ENCODE peak calls at places on chromosomes 13 and 19, in seven cellular contexts. W, I, N, C, F, D and M are unnamed samples.

GRCh38 chr19:19552811-19553210 is 14.7 kb downstream of the CILP2 start:
- DNase-seq in C (no peak), W (peak), F (no peak), I (peak), N (no peak), D (peak), M (no peak)

GRCh38 chr19:48717059-48717395 is 2.5 kb downstream of the MAMSTR start:
- DNase-seq in C (no peak), W (no peak), N (no peak), D (no peak), F (no peak), I (no peak), M (no peak)

GRCh38 chr13:71799320-71799719 is 67.7 kb downstream of the DACH1 start:
- DNase-seq in I (no peak), C (no peak), D (no peak), N (no peak), F (no peak), W (no peak), M (no peak)

GRCh38 chr19:1213391-1214286 is 8.1 kb downstream of the STK11 start:
- DNase-seq in F (peak), W (no peak), C (no peak), D (no peak), N (peak), I (no peak), M (peak)

GRCh38 chr19:33671211-33671610 is 49.5 kb downstream of the CHST8 start:
- DNase-seq in N (no peak), W (no peak), C (no peak), F (no peak), D (no peak), I (no peak), M (no peak)

GRCh38 chr19:2770055-2771013 is 12.7 kb downstream of the SGTA start:
- DNase-seq in W (no peak), I (no peak), D (peak), N (peak), F (peak), C (no peak), M (no peak)

GRCh38 chr19:4760285-4760650 is 31.3 kb upstream of the FEM1A start:
- DNase-seq in N (no peak), F (no peak), C (no peak), W (no peak), D (no peak), I (no peak), M (no peak)

GRCh38 chr19:13888281-13888680 is 11.3 kb downstream of the NANOS3 start:
- DNase-seq in W (no peak), I (no peak), N (no peak), D (no peak), C (no peak), F (no peak), M (no peak)

GRCh38 chr13:92175330-92175729 is 776.9 kb downstream of the GPC5 start:
- DNase-seq in C (no peak), I (peak), F (no peak), W (peak), D (peak), N (peak), M (no peak)

GRCh38 chr13:94169783-94170513 is 309.5 kb downstream of the DCT start:
- DNase-seq in D (no peak), N (no peak), C (peak), W (peak), F (peak), I (no peak), M (no peak)

GRCh38 chr19:21482863-21483276 is 22.5 kb upstream of the ZNF429 start:
- DNase-seq in N (peak), C (no peak), W (peak), F (peak), D (peak), I (peak), M (peak)

GRCh38 chr13:113860579-113861432 is 3.1 kb downstream of the GAS6 start:
- DNase-seq in F (no peak), W (peak), C (no peak), N (peak), D (peak), I (peak), M (peak)

GRCh38 chr13:75566658-75567057 is 17.1 kb downstream of the UCHL3 start:
- DNase-seq in N (no peak), F (no peak), D (no peak), C (no peak), W (no peak), I (peak), M (no peak)

GRCh38 chr13:44715287-44716224 is 139.4 kb upstream of the TSC22D1 start:
- DNase-seq in C (no peak), W (no peak), N (no peak), F (no peak), D (no peak), I (peak), M (no peak)

GRCh38 chr13:23081246-23081645 is 99.5 kb upstream of the SGCG start:
- DNase-seq in N (no peak), I (no peak), W (no peak), D (no peak), F (no peak), C (no peak), M (no peak)

GRCh38 chr19:49217382-49217781 is 59.8 kb downstream of the TRPM4 start:
- DNase-seq in W (no peak), D (peak), N (no peak), I (no peak), C (no peak), F (peak), M (no peak)

GRCh38 chr19:31128291-31128690 is 220.9 kb downstream of the TSHZ3 start:
- DNase-seq in W (no peak), D (no peak), N (no peak), I (no peak), F (no peak), C (no peak), M (no peak)

GRCh38 chr19:33279430-33280350 is 22.6 kb downstream of the CEBPA start:
- DNase-seq in C (no peak), W (no peak), N (no peak), D (no peak), I (no peak), F (no peak), M (no peak)

GRCh38 chr13:74825949-74826246 is 656.1 kb downstream of the TBC1D4 start:
- DNase-seq in C (no peak), I (no peak), D (no peak), W (no peak), N (no peak), F (no peak), M (no peak)

DNA sequence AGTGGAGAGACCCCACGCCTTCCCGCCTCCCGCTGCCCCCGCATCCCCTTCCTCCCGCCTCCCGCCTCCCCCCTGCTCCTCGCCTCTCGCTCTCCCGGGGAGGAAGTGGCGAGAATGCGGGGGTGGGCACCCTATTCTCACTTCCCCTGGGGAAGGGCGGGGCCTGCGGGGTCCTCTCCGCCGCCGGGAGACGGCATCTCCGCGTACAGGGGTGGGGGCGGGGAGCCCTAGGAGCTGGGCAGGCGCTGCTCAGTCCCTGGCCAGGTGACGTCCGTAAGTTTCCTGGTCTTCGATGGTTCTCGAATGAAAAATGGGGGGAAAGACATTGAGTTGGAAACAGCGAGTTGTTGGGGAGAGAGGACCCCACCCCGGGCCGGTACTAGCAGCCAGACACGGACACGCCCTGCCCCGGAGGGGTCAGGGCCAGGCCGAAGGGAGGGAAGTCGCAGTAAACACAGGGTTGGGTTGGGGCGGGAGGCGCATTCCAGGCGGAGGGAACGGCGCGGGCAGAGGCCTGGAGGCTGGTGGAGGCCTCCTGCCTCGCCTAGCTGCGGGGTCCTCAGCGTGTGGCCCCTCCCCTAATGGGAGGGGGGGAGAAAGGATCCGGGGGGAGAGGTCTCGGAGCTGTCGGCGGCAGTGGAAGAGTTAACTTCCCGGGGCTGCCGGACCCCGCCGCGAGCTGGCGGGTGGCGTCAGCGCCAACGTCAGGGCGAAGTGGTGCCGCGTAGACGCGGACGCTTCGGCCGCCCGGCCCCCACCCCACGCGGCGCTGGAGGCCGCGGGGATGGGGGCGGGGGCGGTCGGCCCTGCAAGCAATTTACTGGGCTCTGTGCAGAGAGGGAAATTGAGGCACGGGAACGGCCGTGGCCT is 10.4 kb upstream of the JUND start:
- DNase-seq in F (peak), W (peak), C (peak), N (peak), D (peak), I (peak), M (peak)
- TF ChIP-seq CTCF in F (no peak), W (no peak), C (no peak), N (no peak), D (no peak), I (no peak), M (no peak)

DNA sequence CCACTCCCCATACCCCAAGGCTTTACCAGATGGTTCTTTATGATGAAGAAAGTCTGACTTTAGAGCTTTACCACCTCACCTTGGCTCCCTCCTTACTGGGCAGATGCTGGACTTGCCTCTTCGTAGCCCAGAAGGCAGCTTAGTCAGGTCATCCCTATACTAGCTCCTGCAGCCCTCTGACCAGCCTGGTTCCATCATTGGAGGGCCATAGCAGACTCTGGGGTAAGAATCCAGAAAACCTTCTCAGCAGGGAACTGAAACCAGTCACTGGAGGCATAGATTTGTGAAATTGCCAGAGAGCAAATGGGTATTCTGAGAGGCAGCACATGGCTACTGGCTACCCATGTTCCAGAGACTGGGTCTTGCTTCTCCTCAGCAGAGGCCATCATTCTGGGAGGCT is 21.8 kb upstream of the ZNF492 start:
- DNase-seq in D (no peak), F (no peak), N (no peak), C (no peak), W (no peak), I (no peak), M (peak)
- H3K4me3 ChIP-seq in D (no peak), F (no peak), N (no peak), C (no peak), W (no peak), I (no peak), M (no peak)

DNA sequence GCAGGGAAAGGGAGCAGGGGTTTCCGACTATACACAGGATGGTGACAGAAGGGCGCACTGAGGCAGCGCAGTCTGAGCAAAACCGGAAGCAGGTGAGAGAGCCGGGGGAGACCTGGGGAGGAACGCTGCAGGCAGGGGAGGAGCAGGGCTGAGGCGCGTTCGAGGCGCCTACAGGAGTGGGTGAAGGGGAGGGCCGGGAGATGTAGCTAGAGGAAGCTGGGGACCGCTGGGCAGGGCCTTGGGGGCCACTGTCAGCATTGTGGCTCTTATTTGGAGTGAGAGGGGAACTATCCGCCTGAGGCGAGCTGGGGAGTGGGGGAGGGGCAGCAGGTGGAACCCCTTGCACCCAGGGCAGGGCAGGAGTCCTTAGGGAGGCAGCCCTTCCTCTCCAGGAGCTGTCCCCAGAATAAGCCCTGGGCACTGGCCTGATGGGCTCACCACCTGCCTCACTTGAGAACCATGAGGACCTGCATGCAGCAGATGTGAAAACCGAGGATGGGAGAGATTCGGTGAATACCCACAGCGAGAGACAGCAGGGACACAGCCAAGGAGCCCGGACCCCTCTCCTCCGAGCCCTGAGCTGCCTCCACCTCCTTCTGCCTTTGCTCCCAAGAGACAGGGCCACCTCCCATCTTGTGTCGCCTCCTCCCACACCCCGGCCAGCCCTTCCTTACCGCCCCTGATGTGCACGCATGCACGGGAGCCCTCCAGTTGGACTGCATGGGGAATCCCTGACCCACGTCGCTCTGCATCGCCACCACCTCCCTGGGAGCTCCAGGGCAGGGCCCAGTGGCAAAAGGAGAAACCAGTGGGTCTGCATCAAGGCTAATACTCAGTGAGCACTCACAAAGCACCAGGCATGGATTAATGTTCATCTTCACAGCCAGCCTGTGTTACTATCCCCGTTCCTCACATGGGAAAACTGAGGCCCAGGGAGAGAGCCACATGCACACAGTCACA is 10.3 kb downstream of the AKT2 start:
- DNase-seq in N (no peak), I (no peak), F (no peak), D (no peak), C (no peak), W (no peak), M (no peak)
- H3K27ac ChIP-seq in N (no peak), I (no peak), F (peak), D (no peak), C (no peak), W (no peak), M (no peak)

GRCh38 chr13:37985281-37985680 is 115.7 kb upstream of the TRPC4 start:
- DNase-seq in C (no peak), D (no peak), W (no peak), N (no peak), I (no peak), F (no peak), M (no peak)

GRCh38 chr13:37981932-37982331 is 112.4 kb upstream of the TRPC4 start:
- DNase-seq in N (no peak), D (no peak), W (no peak), I (no peak), F (no peak), C (no peak), M (no peak)

GRCh38 chr13:37978680-37979079 is 109.1 kb upstream of the TRPC4 start:
- DNase-seq in I (no peak), D (no peak), C (no peak), F (no peak), W (no peak), N (no peak), M (no peak)

GRCh38 chr13:37984357-37984756 is 114.8 kb upstream of the TRPC4 start:
- DNase-seq in F (no peak), D (no peak), N (no peak), C (no peak), W (peak), I (no peak), M (no peak)
- TF ChIP-seq CTCF in F (no peak), D (no peak), N (no peak), C (no peak), W (peak), I (no peak), M (no peak)

DNA sequence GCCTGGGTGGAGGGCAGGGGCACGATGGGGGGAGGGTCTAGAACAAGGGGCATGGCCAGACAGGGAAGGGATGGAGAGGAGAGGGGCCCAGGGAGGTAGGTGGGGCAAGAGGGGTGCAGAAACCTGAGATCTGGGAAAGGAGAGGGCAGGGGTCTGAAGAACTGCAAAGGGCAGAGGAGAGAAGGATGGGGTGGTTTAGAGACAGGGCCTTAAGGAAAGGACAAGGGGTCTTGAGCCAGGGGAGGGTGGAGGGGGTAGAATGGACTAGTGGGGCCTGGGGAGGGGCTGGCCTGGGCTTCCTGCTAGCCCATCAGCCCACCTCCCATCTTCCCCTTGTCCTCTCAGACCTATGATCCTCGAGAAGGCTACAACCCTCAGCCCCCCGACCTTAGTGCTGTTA is 72.5 kb downstream of the RYR1 start:
- DNase-seq in F (no peak), D (no peak), C (no peak), N (no peak), W (no peak), I (no peak), M (no peak)
- H3K4me3 ChIP-seq in F (no peak), D (no peak), C (no peak), N (no peak), W (no peak), I (no peak), M (no peak)

GRCh38 chr13:42986176-42986574 is 5.9 kb downstream of the EPSTI1 start:
- DNase-seq in W (no peak), I (no peak), D (no peak), F (no peak), N (no peak), C (no peak), M (no peak)
- H3K27ac ChIP-seq in W (no peak), I (no peak), D (no peak), F (no peak), N (no peak), C (no peak), M (no peak)

GRCh38 chr13:106036870-106037269 is 498.6 kb downstream of the EFNB2 start:
- DNase-seq in W (peak), D (peak), I (peak), N (no peak), C (no peak), F (no peak), M (no peak)
- TF ChIP-seq CTCF in W (peak), D (no peak), I (peak), N (no peak), C (no peak), F (no peak), M (no peak)